ENCODE peak calls at places on chromosomes 1 and 21, in eight cellular contexts. X is suprapubic skin, Y is heart right ventricle, Q is body of pancreas, V is RWPE2, N is upper lobe of right lung, U is heart left ventricle, B is left ventricle myocardium inferior. T is an unnamed sample.
A peak's percentile ranks its signal among the peaks of the same experiment; 100 is the strongest.

GRCh38 chr1:66552287-66552686 is 18.3 kb downstream of the SGIP1 start:
- DNase-seq in N (no peak), Q (no peak), B (no peak), Y (no peak), V (no peak), X (no peak), U (no peak), T (no peak)

GRCh38 chr1:84862810-84863251 is 30.2 kb downstream of the LPAR3 start:
- DNase-seq in X (no peak), U (no peak), V (no peak), N (no peak), B (no peak), Y (no peak), Q (no peak), T (no peak)

GRCh38 chr1:225462429-225462713 is 34.5 kb upstream of the LBR start:
- DNase-seq in X (peak; percentile 53), Q (no peak), V (no peak), N (no peak), B (no peak), U (no peak), Y (no peak), T (no peak)

GRCh38 chr1:46285730-46286477 is 17.5 kb downstream of the LRRC41 start:
- DNase-seq in X (no peak), N (peak; percentile 57), B (no peak), Q (no peak), U (no peak), Y (no peak), V (no peak), T (no peak)

GRCh38 chr1:89273324-89273778 is 691 bp upstream of the GBP5 start:
- DNase-seq in Q (no peak), N (no peak), B (no peak), U (no peak), X (no peak), V (no peak), Y (no peak), T (peak; percentile 86)

GRCh38 chr1:61081637-61082335 is 575 bp upstream of the NFIA start:
- DNase-seq in B (peak; percentile 51), V (no peak), Q (peak; percentile 38), X (peak; percentile 80), U (peak; percentile 47), N (peak; percentile 77), Y (peak; percentile 54), T (peak; percentile 89)

GRCh38 chr21:41678944-41679343 is 87.9 kb downstream of the RIPK4 start:
- DNase-seq in Y (peak; percentile 89), B (peak; percentile 86), N (peak; percentile 95), U (peak; percentile 88), V (peak; percentile 99), X (peak; percentile 95), Q (peak; percentile 100), T (peak; percentile 81)

GRCh38 chr1:9078035-9078948 is 8.9 kb upstream of the SLC2A5 start:
- DNase-seq in X (no peak), V (no peak), Y (no peak), B (no peak), U (no peak), Q (peak; percentile 22), N (no peak), T (no peak)

GRCh38 chr1:12799730-12800129 is 8.5 kb downstream of the PRAMEF1 start:
- DNase-seq in V (no peak), U (no peak), X (no peak), B (no peak), Y (no peak), Q (no peak), N (no peak), T (no peak)

GRCh38 chr1:41784516-41785279 is 134.0 kb downstream of the HIVEP3 start:
- DNase-seq in V (no peak), Q (no peak), Y (no peak), X (no peak), U (no peak), N (no peak), B (no peak), T (no peak)

GRCh38 chr1:168960114-168960513 is 146.4 kb upstream of the ATP1B1 start:
- DNase-seq in X (no peak), V (no peak), B (no peak), Q (no peak), N (no peak), Y (no peak), U (no peak), T (no peak)

GRCh38 chr1:41672641-41673313 is 188.3 kb upstream of the EDN2 start:
- DNase-seq in B (no peak), Q (no peak), U (no peak), X (no peak), V (no peak), N (peak; percentile 19), Y (no peak), T (peak; percentile 68)

GRCh38 chr1:154329152-154329521 is 3.8 kb downstream of the ATP8B2 start:
- DNase-seq in X (no peak), V (no peak), B (no peak), Q (no peak), Y (no peak), N (no peak), U (no peak), T (no peak)
- H3K9me3 ChIP-seq in X (no peaks in the 10 kb centered on the region), V (no peaks in the 10 kb centered on the region), B (no peaks in the 10 kb centered on the region), Q (no peaks in the 10 kb centered on the region), Y (no peaks in the 10 kb centered on the region), N (no peaks in the 10 kb centered on the region), U (no peaks in the 10 kb centered on the region), T (no peaks in the 10 kb centered on the region)

DNA sequence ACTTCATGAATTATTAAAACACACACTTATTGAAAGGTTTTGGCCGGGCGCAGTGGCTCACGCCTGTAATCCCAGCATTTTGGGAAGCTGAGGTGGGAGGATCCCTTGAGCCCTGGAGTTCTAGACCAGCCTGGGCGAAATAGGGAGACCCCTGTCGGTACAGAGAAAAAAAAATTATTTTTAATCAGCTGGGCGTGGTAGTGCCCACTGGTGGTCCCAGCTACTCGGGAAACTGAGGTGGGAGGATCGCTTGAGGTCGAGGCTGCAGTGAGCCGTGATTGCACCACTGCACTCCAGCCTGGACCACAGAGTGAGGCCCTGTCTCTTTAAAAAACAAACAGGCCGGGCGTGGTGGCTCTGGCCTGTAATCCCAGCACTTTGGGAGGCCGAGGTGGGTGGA is 1.7 kb downstream of the GABPB2 start:
- DNase-seq in X (no peak), U (no peak), V (no peak), Q (no peak), B (no peak), Y (no peak), N (no peak), T (no peak)
- TF ChIP-seq CTCF in X (no peak), U (no peak), V (no peak), Q (no peak), B (no peak), Y (no peak), N (peak; percentile 10), T (no peak)

GRCh38 chr1:152110365-152110859 is 4.8 kb downstream of the TCHH start:
- DNase-seq in B (peak; percentile 15), X (no peak), V (peak; percentile 57), Y (no peak), U (peak; percentile 5), Q (peak; percentile 13), N (peak; percentile 69), T (peak; percentile 78)

GRCh38 chr1:152108899-152109222 is 6.4 kb downstream of the TCHH start:
- DNase-seq in Q (no peak), B (no peak), U (no peak), X (no peak), V (no peak), Y (no peak), N (no peak), T (no peak)

GRCh38 chr1:152109998-152110294 is 5.3 kb downstream of the TCHH start:
- DNase-seq in Y (no peak), N (no peak), U (no peak), V (no peak), Q (no peak), X (no peak), B (no peak), T (no peak)

GRCh38 chr1:152107984-152108898 is 7.0 kb downstream of the TCHH start:
- DNase-seq in U (peak; percentile 10), N (peak; percentile 67), V (peak; percentile 42), B (peak; percentile 23), Q (peak; percentile 9), X (no peak), Y (no peak), T (no peak)

DNA sequence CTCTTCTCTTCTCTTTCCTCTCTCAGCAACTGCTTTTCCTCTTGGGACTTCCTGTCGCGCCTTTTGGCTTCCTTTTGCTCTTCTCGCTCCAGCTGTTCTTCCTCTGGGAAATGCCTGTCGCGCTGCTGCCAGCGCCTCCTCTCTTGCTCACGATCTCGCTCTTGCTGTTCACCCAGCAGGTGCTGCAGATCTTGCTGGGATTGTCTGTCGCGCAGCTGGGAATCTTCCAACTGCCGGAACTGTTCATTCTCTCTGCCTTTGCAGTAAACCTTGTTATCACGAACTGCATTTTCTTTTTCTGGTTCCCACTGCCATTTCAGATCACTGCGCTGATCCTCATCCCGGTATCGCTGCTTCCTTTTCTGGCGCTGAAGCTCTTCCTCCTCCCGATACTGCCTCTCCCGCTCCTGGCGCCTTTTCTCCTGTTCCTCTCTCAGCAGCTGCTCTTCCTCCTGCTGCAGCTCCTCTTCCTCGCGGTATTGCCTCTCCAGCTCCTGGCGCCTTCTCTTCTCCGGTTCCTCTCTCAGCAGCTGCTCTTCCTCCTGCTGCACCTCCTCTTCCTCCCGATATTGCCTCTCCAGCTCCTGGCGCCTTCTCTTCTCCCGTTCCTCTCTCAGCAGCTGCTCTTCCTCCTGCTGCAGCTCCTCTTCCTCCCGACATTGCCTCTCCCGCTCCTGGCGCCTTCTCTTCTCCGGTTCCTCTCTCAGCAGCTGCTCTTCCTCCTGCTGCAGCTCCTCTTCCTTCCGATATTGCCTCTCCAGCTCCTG is 5.8 kb downstream of the TCHH start:
- DNase-seq in U (no peak), N (no peak), V (no peak), B (no peak), X (no peak), Y (no peak), Q (no peak), T (no peak)
- H3K9me3 ChIP-seq in U (peaks cover 16% of the 10 kb centered on the region), N (peaks cover 6% of the 10 kb centered on the region), V (no peaks in the 10 kb centered on the region), B (peaks cover 22% of the 10 kb centered on the region), X (no peaks in the 10 kb centered on the region), Y (no peaks in the 10 kb centered on the region), Q (peaks cover 16% of the 10 kb centered on the region), T (no peaks in the 10 kb centered on the region)

GRCh38 chr1:214317300-214317699 is 36.3 kb downstream of the SMYD2 start:
- DNase-seq in U (no peak), V (no peak), Y (no peak), X (no peak), Q (no peak), N (no peak), B (no peak), T (no peak)

GRCh38 chr1:214318956-214319355 is 38.0 kb downstream of the SMYD2 start:
- DNase-seq in N (no peak), U (no peak), Q (no peak), V (no peak), X (no peak), B (no peak), Y (no peak), T (peak; percentile 73)

GRCh38 chr1:214316597-214316996 is 35.6 kb downstream of the SMYD2 start:
- DNase-seq in V (no peak), N (no peak), X (no peak), Y (peak; percentile 50), U (peak; percentile 51), B (peak; percentile 44), Q (peak; percentile 54), T (no peak)

GRCh38 chr1:214318356-214318755 is 37.4 kb downstream of the SMYD2 start:
- DNase-seq in X (no peak), Q (no peak), B (no peak), U (no peak), N (no peak), Y (no peak), V (no peak), T (no peak)

DNA sequence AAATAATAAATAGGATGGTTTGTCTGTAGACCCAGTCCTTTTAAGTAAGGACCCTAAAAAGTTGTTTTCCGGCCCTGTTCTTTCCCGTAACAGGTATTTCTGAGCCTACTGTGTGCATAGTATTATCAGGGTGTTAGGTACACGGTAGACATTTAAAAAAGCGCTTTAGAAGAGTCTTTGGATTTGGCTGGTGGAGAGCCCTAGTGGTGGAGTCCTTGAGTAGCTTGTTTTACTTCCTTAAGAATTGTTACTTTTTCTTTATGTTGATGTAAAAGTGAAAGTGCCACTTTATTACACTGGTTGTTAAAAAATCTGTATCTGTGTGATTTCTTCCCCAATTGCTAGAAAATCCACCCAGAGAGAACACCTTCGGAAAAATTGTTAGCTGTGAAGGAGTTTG is 36.8 kb downstream of the SMYD2 start:
- DNase-seq in V (no peak), X (no peak), U (no peak), Q (no peak), Y (no peak), B (no peak), N (no peak), T (no peak)
- TF ChIP-seq CTCF in V (no peak), X (no peak), U (no peak), Q (no peak), Y (peak; percentile 17), B (peak; percentile 7), N (no peak), T (no peak)